ENCODE peak calls at places on chromosomes 4 and X, in eight cellular contexts. R is suprapubic skin, O is HepG2, P is stomach, Y is ovary, C is breast epithelium, M is heart left ventricle, Z is sigmoid colon. F is an unnamed sample.

GRCh38 chrX:119411959-119412358 is 12.8 kb downstream of the SLC25A43 start:
- DNase-seq in P (no peak), C (no peak), O (no peak), Y (no peak), M (no peak), R (no peak), Z (no peak), F (no peak)

GRCh38 chr4:37573566-37573965 is 112.6 kb downstream of the RELL1 start:
- DNase-seq in P (no peak), M (no peak), Y (no peak), C (no peak), Z (no peak), R (no peak), O (no peak), F (no peak)

GRCh38 chrX:19686876-19687275 is 171.6 kb upstream of the MAP3K15 start:
- DNase-seq in M (no peak), P (no peak), C (no peak), O (no peak), Z (no peak), R (no peak), Y (no peak), F (no peak)

GRCh38 chr4:118974758-118975157 is 86.1 kb downstream of the SYNPO2 start:
- DNase-seq in M (no peak), C (no peak), Z (no peak), O (no peak), Y (no peak), R (no peak), P (no peak), F (no peak)

GRCh38 chr4:185122681-185123345 is 20.3 kb upstream of the SLC25A4 start:
- DNase-seq in O (no peak), Z (no peak), Y (no peak), P (no peak), R (no peak), M (no peak), C (no peak), F (no peak)

GRCh38 chrX:31546130-31546529 is 474.3 kb upstream of the FTHL17 start:
- DNase-seq in P (no peak), Y (no peak), M (no peak), O (no peak), R (no peak), C (no peak), Z (no peak), F (no peak)

GRCh38 chr4:27692098-27692679 is 831.5 kb downstream of the STIM2 start:
- DNase-seq in Y (no peak), M (no peak), Z (no peak), R (no peak), C (no peak), O (peak; percentile 28), P (no peak), F (no peak)

GRCh38 chrX:97704474-97704873 is 820.8 kb downstream of the RPA4 start:
- DNase-seq in P (no peak), Z (no peak), R (no peak), M (no peak), C (no peak), O (no peak), Y (no peak), F (no peak)

GRCh38 chrX:141815904-141816303 is 22.2 kb upstream of the MAGEC3 start:
- DNase-seq in R (no peak), C (no peak), O (no peak), P (no peak), Y (no peak), Z (no peak), M (no peak), F (no peak)

GRCh38 chr4:15202481-15202880 is 200.2 kb downstream of the CPEB2 start:
- DNase-seq in Z (no peak), R (no peak), O (no peak), P (no peak), C (no peak), Y (no peak), M (no peak), F (no peak)

GRCh38 chr4:180538384-180539052 is 1704.7 kb upstream of the TENM3 start:
- DNase-seq in Z (no peak), P (no peak), Y (no peak), O (no peak), R (no peak), M (no peak), C (no peak), F (no peak)

GRCh38 chr4:175542787-175543186 is 269.3 kb downstream of the GPM6A start:
- DNase-seq in P (no peak), O (no peak), Y (no peak), Z (no peak), C (no peak), M (no peak), R (no peak), F (no peak)

GRCh38 chr4:187619319-187619718 is 376.3 kb upstream of the ZFP42 start:
- DNase-seq in O (no peak), R (no peak), C (no peak), Y (no peak), P (no peak), M (no peak), Z (no peak), F (no peak)

GRCh38 chrX:38061335-38061734 is 55.0 kb downstream of the SYTL5 start:
- DNase-seq in Y (no peak), M (no peak), O (peak; percentile 14), Z (no peak), R (no peak), C (no peak), P (no peak), F (no peak)

DNA sequence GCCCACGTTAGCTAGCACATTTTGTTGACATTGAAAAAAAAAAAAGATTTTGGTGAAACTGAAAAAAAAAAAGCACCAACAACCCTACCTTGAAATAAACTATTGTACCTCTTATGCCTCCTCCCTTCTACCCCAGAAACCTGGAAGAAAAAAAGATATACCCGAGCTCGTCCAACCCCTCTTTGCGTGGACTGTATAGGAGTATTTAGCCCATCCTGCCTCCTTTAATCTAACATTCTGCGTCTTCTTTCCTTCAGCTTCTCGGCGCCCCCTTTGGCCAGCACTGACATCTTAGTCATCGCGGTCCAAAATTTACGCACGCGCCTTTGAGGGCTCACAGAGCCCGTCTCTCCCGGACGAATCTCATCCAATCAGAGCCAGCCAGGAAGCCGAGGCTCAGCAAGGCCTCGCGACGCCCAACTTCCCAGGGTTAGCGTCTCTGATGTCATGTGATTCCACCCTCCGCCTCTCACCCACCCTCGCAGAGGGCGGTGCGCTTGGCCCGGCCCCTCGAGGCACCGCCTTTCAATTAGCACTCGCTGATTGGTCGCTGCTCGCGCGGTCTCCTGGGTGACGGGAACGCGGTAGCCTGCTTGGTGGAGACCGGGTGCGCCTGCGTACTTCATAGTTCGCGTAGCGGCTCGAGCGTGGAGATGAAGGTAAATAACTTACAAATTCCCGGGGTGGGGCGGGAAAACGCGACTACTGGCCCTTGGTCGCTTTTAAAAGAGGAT is at the start of gene WDR19:
- DNase-seq in M (peak; percentile 99), O (peak; percentile 99), P (peak; percentile 99), Z (peak; percentile 99), Y (peak; percentile 98), C (peak; percentile 99), R (peak; percentile 99), F (peak; percentile 100)
- TF ChIP-seq POLR2A in M (no peak), O (no peak), P (no peak), Z (no peak), Y (peak; percentile 35), C (no peak), R (no peak), F (no peak)

DNA sequence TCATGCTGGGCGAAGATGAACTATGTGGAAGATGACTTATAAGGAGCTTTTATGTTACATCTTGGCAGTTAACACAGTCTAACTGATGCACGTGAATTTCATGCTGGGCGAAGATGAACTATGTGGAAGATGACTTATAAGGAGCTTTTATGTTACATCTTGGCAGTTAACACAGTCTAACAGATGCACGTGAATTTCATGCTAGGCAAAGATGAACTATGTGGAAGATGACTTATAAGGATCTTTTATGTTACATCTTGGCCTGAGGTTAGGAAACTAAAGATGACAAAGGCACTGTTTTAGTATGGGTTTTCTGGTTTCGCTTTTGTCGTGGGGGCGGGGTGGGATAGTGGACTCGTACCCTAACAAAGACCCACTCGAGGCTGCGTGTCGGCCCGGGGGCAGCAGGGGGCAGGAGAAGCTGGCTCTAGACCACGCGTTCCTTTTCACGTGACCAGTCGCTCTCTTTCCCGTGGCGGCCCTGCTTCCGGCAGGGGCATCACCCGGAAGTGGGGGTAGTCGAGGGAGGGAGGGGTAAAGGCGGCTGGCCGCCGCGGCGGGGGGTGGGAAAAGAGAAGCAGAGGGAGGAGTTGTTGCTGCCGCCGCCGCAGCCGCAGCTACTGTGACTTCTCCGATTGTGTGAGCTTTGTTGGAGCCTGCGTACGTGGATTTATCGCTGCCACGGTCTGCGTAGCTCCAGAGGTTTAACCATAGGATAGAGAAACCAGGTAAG is at the start of gene ATP7A:
- DNase-seq in O (peak; percentile 84), C (peak; percentile 82), Y (peak; percentile 87), R (peak; percentile 92), M (peak; percentile 89), Z (peak; percentile 94), P (peak; percentile 88), F (peak; percentile 85)
- TF ChIP-seq POLR2A in O (peak; percentile 53), C (no peak), Y (no peak), R (no peak), M (no peak), Z (peak; percentile 29), P (no peak), F (no peak)

GRCh38 chrX:154411322-154411980 is at the start of gene TAFAZZIN:
- DNase-seq in R (peak; percentile 77), Y (peak; percentile 77), O (peak; percentile 21), M (peak; percentile 79), Z (peak; percentile 89), C (peak; percentile 45), P (peak; percentile 78), F (peak; percentile 92)
- TF ChIP-seq POLR2A in R (no peak), Y (peak; percentile 45), O (peak; percentile 78), M (no peak), Z (peak; percentile 51), C (peak; percentile 32), P (peak; percentile 59), F (no peak)

GRCh38 chr4:137455647-137456321 is 76.5 kb downstream of the PCDH18 start:
- DNase-seq in P (no peak), R (no peak), C (no peak), M (no peak), Z (no peak), Y (no peak), O (no peak), F (no peak)

GRCh38 chr4:137448402-137448801 is 83.9 kb downstream of the PCDH18 start:
- DNase-seq in C (no peak), M (no peak), O (no peak), Z (no peak), R (no peak), Y (no peak), P (no peak), F (no peak)

GRCh38 chr4:137451150-137451850 is 81.0 kb downstream of the PCDH18 start:
- DNase-seq in C (no peak), P (no peak), M (no peak), R (no peak), Y (no peak), O (no peak), Z (no peak), F (no peak)

GRCh38 chr4:137454767-137455166 is 77.5 kb downstream of the PCDH18 start:
- DNase-seq in Y (no peak), R (no peak), Z (no peak), M (no peak), P (no peak), C (no peak), O (no peak), F (no peak)

DNA sequence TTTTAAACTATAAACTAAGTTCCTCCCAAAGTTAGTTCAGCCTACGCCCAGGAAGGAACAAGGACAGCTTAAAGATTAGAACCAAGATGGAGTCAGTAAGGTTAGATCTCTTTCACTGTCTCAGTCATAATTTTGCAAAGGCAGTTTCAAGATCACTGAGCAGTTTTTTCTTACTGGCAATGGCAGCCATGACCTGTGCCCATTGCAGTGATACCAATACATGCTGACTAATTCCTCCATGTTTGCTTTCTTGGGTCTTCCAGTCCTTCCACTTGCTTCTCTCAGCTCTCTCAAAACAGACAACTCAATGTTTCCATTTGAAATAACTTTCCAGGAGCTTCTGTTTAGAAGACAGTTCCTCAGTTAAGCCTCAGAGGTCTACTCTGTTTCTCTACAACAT is 79.5 kb downstream of the PCDH18 start:
- DNase-seq in C (no peak), P (no peak), Y (no peak), R (no peak), Z (no peak), O (no peak), M (no peak), F (no peak)
- TF ChIP-seq POLR2A in C (no peak), P (no peak), Y (no peak), R (no peak), Z (no peak), O (no peak), M (no peak), F (no peak)

F was measured in lower leg skin.